ENCODE peak calls at places on chromosomes 4 and X, in four cellular contexts. P is upper lobe of right lung, V is suprapubic skin, H is A673. U is an unnamed sample.

GRCh38 chr4:169941141-169941540 is 85.1 kb downstream of the MFAP3L start:
- DNase-seq in P (no peak), V (no peak), H (no peak), U (no peak)

GRCh38 chrX:81261576-81261975 is 59.7 kb downstream of the SH3BGRL start:
- DNase-seq in P (no peak), V (no peak), H (no peak), U (no peak)

GRCh38 chrX:109990582-109991276 is 12.2 kb upstream of the TMEM164 start:
- DNase-seq in P (no peak), V (no peak), H (no peak), U (no peak)

GRCh38 chrX:106935175-106935574 is 15.0 kb downstream of the CLDN2 start:
- DNase-seq in P (no peak), V (no peak), H (peak; percentile 35), U (no peak)

GRCh38 chrX:54785901-54786300 is 12.2 kb downstream of the ITIH6 start:
- DNase-seq in P (no peak), V (no peak), H (peak; percentile 17), U (no peak)

GRCh38 chr4:183284965-183285364 is 35.1 kb downstream of the CLDN22 start:
- DNase-seq in P (no peak), V (no peak), H (no peak), U (no peak)

GRCh38 chr4:152903658-152904057 is 32.5 kb upstream of the FHDC1 start:
- DNase-seq in P (no peak), V (no peak), H (no peak), U (no peak)

GRCh38 chr4:7426525-7427171 is 8.1 kb downstream of the PSAPL1 start:
- DNase-seq in P (peak; percentile 56), V (peak; percentile 51), H (no peak), U (peak; percentile 58)

GRCh38 chr4:95105112-95105511 is 347.4 kb downstream of the BMPR1B start:
- DNase-seq in P (no peak), V (no peak), H (no peak), U (no peak)

GRCh38 chr4:153676984-153677383 is 7.1 kb upstream of the TLR2 start:
- DNase-seq in P (no peak), V (no peak), H (no peak), U (no peak)

GRCh38 chr4:156773648-156774357 is 197.8 kb downstream of the PDGFC start:
- DNase-seq in P (no peak), V (no peak), H (no peak), U (no peak)

GRCh38 chr4:18398661-18399060 is 377.1 kb upstream of the LCORL start:
- DNase-seq in P (no peak), V (no peak), H (peak; percentile 3), U (no peak)

GRCh38 chr4:54961357-54961975 is 163.9 kb downstream of the KDR start:
- DNase-seq in P (no peak), V (no peak), H (peak; percentile 30), U (no peak)

GRCh38 chr4:140053185-140053584 is 100.8 kb downstream of the MAML3 start:
- DNase-seq in P (no peak), V (no peak), H (no peak), U (no peak)

GRCh38 chr4:185396724-185397402 is at the start of gene ANKRD37:
- DNase-seq in P (peak; percentile 74), V (peak; percentile 76), H (no peak), U (peak; percentile 79)

GRCh38 chr4:128861856-128862518 is 52.5 kb downstream of the JADE1 start:
- DNase-seq in P (no peak), V (no peak), H (no peak), U (no peak)

GRCh38 chr4:91830681-91831395 is 472.9 kb upstream of the GRID2 start:
- DNase-seq in P (no peak), V (no peak), H (no peak), U (no peak)

GRCh38 chrX:139739138-139739537 is 31.2 kb upstream of the MCF2 start:
- DNase-seq in P (no peak), V (no peak), H (no peak), U (no peak)

GRCh38 chr4:190020790-190021717 is 6.0 kb downstream of the FRG2 start:
- DNase-seq in P (peak; percentile 74), V (no peak), H (peak; percentile 76), U (no peak)

GRCh38 chrX:16711219-16712115 is 1.0 kb downstream of the CTPS2 start:
- DNase-seq in P (no peak), V (peak; percentile 65), H (peak; percentile 17), U (no peak)

GRCh38 chr4:172726001-172726423 is 442.6 kb upstream of the GALNT7 start:
- DNase-seq in P (no peak), V (no peak), H (no peak), U (no peak)

GRCh38 chr4:150252741-150253140 is 174.5 kb downstream of the DCLK2 start:
- DNase-seq in P (no peak), V (no peak), H (no peak), U (peak; percentile 35)

GRCh38 chr4:102299708-102300107 is 45.6 kb downstream of the SLC39A8 start:
- DNase-seq in P (no peak), V (no peak), H (peak; percentile 59), U (no peak)

GRCh38 chrX:48736878-48737212 is 24.7 kb upstream of the GLOD5 start:
- DNase-seq in P (no peak), V (no peak), H (no peak), U (no peak)

DNA sequence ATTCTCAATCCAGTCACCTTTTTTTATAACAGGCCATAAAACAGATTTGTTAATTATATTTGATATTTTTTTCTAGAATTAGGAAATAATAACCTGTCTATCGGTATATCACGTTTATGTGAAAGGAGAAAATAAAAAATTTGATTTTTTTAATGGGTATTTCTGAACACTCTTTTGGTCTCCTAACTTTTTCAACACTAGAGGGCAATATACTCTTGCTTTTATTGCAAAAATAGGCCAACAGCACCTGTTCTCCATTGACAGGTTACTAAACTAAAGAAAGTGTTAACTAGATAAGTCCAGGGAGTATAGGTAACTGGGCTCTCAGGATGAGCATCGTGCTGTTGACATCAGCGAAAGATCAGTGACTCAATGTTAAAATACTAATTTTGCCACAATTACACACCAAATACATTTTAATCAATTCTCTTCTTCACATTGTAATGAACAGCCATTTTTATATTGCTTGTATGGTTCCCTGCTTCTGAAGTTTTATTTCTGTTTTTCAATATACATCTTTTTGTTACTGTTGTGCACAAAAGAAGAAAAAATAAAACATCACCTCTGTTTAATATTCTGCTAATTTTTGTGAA is 22.8 kb downstream of the NDST4 start:
- DNase-seq in P (no peak), V (no peak), H (peak; percentile 68), U (no peak)
- TF ChIP-seq CTCF in P (peak; percentile 51), V (no peak), H (peak; percentile 79), U (no peak)

GRCh38 chrX:53403535-53403934 is 18.9 kb downstream of the SMC1A start:
- DNase-seq in P (no peak), V (no peak), H (no peak), U (no peak)
- H3K36me3 ChIP-seq in P (peaks cover 68% of the 10 kb centered on the region), V (peaks cover 59% of the 10 kb centered on the region), H (peaks cover 94% of the 10 kb centered on the region), U (peaks cover 69% of the 10 kb centered on the region)

GRCh38 chr4:158159054-158159717 is 13.6 kb downstream of the GASK1B start:
- DNase-seq in P (no peak), V (no peak), H (no peak), U (no peak)
- H3K4me1 ChIP-seq in P (peaks cover 5% of the 10 kb centered on the region), V (peaks cover 36% of the 10 kb centered on the region), H (no peaks in the 10 kb centered on the region), U (peaks cover 4% of the 10 kb centered on the region)

DNA sequence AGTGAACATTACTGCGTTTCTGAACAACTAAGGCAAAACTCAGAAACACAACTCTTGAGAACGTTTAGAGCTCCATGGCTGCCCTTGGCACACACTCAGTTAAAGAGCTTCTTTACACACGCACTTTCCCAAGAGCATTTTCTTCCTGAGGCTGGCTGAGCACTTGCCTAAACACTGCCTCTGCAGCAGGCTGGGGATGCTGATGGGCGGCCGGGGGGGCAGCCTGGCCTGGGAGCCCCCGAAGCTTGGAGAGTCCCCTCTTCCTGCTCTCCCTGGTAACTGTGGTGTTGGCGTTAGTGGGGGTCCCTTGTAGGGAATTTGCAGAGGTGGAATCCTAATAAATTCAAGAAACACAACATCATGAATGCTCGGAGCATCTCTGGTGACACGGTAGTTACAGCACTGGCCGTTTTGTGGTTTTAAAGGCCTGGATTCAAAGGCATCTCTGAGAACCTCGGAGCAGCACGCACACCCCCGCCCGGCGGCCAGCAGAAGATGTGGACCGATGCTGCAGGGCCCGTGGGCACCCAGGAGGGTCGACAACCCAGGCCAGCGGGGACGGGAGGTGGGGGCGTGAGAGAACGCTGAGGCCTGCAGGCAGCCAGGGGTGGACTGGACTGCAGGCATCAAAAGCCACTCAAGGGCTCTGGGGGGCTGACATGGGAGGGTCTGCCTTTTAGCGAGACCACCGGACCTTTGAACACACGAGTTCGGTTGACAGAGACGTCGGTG is 45.4 kb downstream of the FGFRL1 start:
- DNase-seq in P (peak; percentile 46), V (peak; percentile 42), H (no peak), U (no peak)
- TF ChIP-seq CTCF in P (no peak), V (no peak), H (no peak), U (no peak)

GRCh38 chr4:52094746-52095145 is 43.6 kb downstream of the SPATA18 start:
- DNase-seq in P (no peak), V (no peak), H (no peak), U (no peak)

GRCh38 chr4:52093466-52093865 is 42.4 kb downstream of the SPATA18 start:
- DNase-seq in P (no peak), V (no peak), H (no peak), U (no peak)

GRCh38 chr4:52096048-52096447 is 44.9 kb downstream of the SPATA18 start:
- DNase-seq in P (no peak), V (no peak), H (no peak), U (no peak)

GRCh38 chr4:52095374-52095773 is 44.3 kb downstream of the SPATA18 start:
- DNase-seq in P (no peak), V (no peak), H (no peak), U (no peak)

DNA sequence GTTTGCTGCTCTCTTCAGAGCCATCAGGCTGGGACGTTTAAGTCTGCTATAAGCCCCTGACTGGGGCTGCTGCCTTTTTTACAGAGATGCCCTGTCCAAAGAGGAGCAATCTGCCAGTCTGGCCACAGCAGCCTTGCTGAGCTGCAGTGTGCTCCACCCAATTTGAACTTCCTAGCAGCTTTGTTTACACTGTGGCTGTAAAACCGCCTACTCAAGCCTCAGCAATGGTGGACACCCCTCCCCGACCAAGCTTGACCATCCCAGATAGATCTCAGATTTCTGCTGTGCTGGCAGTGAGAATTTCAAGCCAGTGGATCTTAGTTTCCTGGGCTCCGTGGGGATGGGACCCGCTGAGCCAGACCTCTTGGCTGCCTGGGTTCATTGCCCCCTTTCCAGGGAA is 40.7 kb downstream of the SPATA18 start:
- DNase-seq in P (no peak), V (no peak), H (no peak), U (no peak)
- H3K36me3 ChIP-seq in P (no peaks in the 10 kb centered on the region), V (no peaks in the 10 kb centered on the region), H (no peaks in the 10 kb centered on the region), U (no peaks in the 10 kb centered on the region)

DNA sequence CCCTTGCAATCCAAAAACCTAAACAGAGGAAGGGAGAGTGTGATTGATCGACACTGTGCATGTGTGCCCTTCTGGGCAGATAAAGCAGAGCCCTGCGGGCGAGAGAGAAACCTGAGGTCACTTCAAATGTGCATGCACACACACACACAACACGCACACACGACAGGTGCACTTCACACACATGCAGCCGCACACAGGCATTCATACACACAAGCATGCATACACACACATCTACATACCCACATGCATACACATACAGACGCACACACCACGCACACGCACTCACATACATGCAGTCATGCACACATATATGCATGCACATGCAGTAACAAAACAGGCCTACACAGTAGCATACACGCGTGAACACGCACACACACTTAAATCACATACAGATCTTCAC is 67.2 kb downstream of the CRMP1 start:
- DNase-seq in P (no peak), V (no peak), H (no peak), U (no peak)
- H3K4me1 ChIP-seq in P (peaks cover 12% of the 10 kb centered on the region), V (peaks cover 7% of the 10 kb centered on the region), H (no peaks in the 10 kb centered on the region), U (no peaks in the 10 kb centered on the region)

GRCh38 chr4:123350191-123350544 is 46.4 kb upstream of the SPRY1 start:
- DNase-seq in P (no peak), V (no peak), H (no peak), U (no peak)
- TF ChIP-seq CTCF in P (no peak), V (no peak), H (no peak), U (no peak)

U was measured in ascending aorta.